ENCODE peak calls at places on chromosomes 2 and 18, in seven cellular contexts. I, U, Y, W, P, C and Z are unnamed samples.
A peak's percentile ranks its signal among the peaks of the same experiment; 100 is the strongest.

GRCh38 chr2:181977661-181978350 is 7.8 kb upstream of the PPP1R1C start:
- DNase-seq in C (no peak), Y (no peak), I (no peak), U (no peak), W (no peak), P (no peak), Z (no peak)

GRCh38 chr2:45882707-45883106 is 231.2 kb downstream of the PRKCE start:
- DNase-seq in I (no peak), C (no peak), P (no peak), U (no peak), W (no peak), Y (peak; percentile 68), Z (no peak)

GRCh38 chr2:97763176-97763845 is 49.9 kb downstream of the ZAP70 start:
- DNase-seq in P (no peak), I (no peak), C (no peak), Y (no peak), W (no peak), U (no peak), Z (no peak)

GRCh38 chr18:51275712-51276473 is 78.4 kb upstream of the MEX3C start:
- DNase-seq in C (no peak), U (no peak), W (no peak), P (no peak), I (no peak), Y (no peak), Z (no peak)

GRCh38 chr2:187093771-187094412 is 244.9 kb upstream of the ZSWIM2 start:
- DNase-seq in P (no peak), U (no peak), C (no peak), I (no peak), Y (no peak), W (no peak), Z (no peak)

GRCh38 chr18:79848579-79849327 is 51.0 kb downstream of the KCNG2 start:
- DNase-seq in I (no peak), P (no peak), W (no peak), Y (peak; percentile 45), U (no peak), C (no peak), Z (no peak)

GRCh38 chr2:133908171-133908570 is 339.9 kb upstream of the NCKAP5 start:
- DNase-seq in C (no peak), I (no peak), Y (no peak), W (no peak), P (no peak), U (no peak), Z (no peak)

GRCh38 chr18:74724186-74724585 is 126.5 kb downstream of the ZNF407 start:
- DNase-seq in I (no peak), W (no peak), U (no peak), P (no peak), Y (no peak), C (no peak), Z (no peak)

GRCh38 chr2:102258386-102259074 is 52.8 kb upstream of the IL1RL1 start:
- DNase-seq in P (no peak), U (no peak), W (peak; percentile 29), I (no peak), Y (no peak), C (no peak), Z (no peak)

GRCh38 chr2:239189711-239190131 is 211.1 kb downstream of the HDAC4 start:
- DNase-seq in Y (no peak), P (no peak), I (no peak), W (no peak), C (no peak), U (no peak), Z (no peak)

GRCh38 chr18:75691483-75691882 is 264.0 kb upstream of the SMIM21 start:
- DNase-seq in U (no peak), I (no peak), W (no peak), Y (no peak), C (no peak), P (no peak), Z (no peak)

GRCh38 chr2:158603205-158603604 is 146.5 kb downstream of the PKP4 start:
- DNase-seq in C (no peak), P (no peak), I (no peak), Y (no peak), U (no peak), W (no peak), Z (no peak)

GRCh38 chr2:9844581-9844980 is 1.3 kb downstream of the TAF1B start:
- DNase-seq in U (no peak), C (peak; percentile 51), Y (no peak), P (no peak), I (no peak), W (no peak), Z (no peak)

GRCh38 chr18:56869189-56869777 is 218.1 kb downstream of the WDR7 start:
- DNase-seq in C (peak; percentile 11), P (no peak), W (peak; percentile 55), I (peak; percentile 5), Y (peak; percentile 33), U (peak; percentile 32), Z (peak; percentile 63)

GRCh38 chr2:214126135-214126534 is 284.7 kb upstream of the VWC2L start:
- DNase-seq in U (no peak), W (peak; percentile 34), Y (no peak), I (no peak), P (no peak), C (no peak), Z (no peak)

GRCh38 chr2:127577503-127577902 is 42.0 kb downstream of the MYO7B start:
- DNase-seq in W (no peak), Y (no peak), C (no peak), P (no peak), I (no peak), U (no peak), Z (no peak)

GRCh38 chr2:201357216-201357615 is at the start of gene FLACC1:
- DNase-seq in P (no peak), W (peak; percentile 42), Y (peak; percentile 22), C (no peak), I (peak; percentile 33), U (peak; percentile 56), Z (peak; percentile 67)

GRCh38 chr2:64937341-64938230 is 51.6 kb upstream of the SLC1A4 start:
- DNase-seq in P (no peak), I (no peak), W (no peak), Y (no peak), U (no peak), C (peak; percentile 77), Z (no peak)

GRCh38 chr2:168731550-168732128 is 70.8 kb upstream of the NOSTRIN start:
- DNase-seq in I (no peak), W (no peak), C (no peak), U (no peak), Y (no peak), P (no peak), Z (no peak)

GRCh38 chr2:101580528-101580927 is 105.6 kb upstream of the RFX8 start:
- DNase-seq in C (no peak), P (no peak), Y (no peak), I (no peak), U (no peak), W (no peak), Z (no peak)

GRCh38 chr2:181456660-181457120 is 496 bp upstream of the ITGA4 start:
- DNase-seq in Y (peak; percentile 42), W (no peak), P (no peak), I (no peak), C (peak; percentile 53), U (no peak), Z (no peak)

GRCh38 chr18:9897129-9897528 is 11.4 kb downstream of the TXNDC2 start:
- DNase-seq in U (no peak), P (no peak), I (peak; percentile 59), C (no peak), W (no peak), Y (no peak), Z (no peak)

GRCh38 chr2:218478544-218478943 is 59.6 kb downstream of the VIL1 start:
- DNase-seq in W (no peak), P (no peak), U (no peak), C (no peak), I (no peak), Y (no peak), Z (no peak)

GRCh38 chr2:26648516-26648915 is 7.3 kb upstream of the CIB4 start:
- DNase-seq in W (no peak), U (no peak), P (no peak), C (no peak), Y (no peak), I (no peak), Z (no peak)

DNA sequence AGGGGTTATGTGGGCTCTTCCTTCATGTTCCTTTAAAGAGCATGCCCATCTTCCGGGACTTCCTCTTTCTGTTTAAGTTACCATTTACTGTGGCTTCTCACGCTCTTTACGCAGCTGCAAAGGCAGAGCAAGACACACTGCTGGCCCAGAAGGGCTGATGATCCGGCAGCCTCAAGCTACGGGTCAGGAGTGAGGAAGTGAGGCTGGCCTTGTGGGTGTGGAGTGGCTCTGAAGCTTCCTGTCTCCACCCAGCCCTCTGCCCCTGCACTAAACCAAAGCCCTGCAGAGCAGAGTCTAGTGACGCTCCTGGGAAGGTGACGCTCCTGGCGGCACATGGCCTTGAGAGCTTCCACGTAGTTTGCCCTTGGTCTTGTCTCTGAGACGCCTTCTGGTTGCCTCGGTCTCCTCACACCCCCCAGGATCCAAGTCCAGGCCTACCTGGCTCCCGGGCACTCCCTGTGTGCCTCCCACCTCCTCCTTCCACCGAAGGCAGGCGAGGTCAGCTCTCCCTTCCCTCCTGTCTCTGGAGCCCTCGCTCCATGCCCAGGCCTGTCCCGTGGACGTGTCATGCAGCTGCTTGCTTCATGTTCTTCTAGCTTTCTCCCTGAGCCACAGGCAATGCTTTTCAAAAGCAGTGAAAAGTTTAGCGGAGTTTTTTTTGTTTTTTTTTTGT is 50.3 kb downstream of the ARL4C start:
- DNase-seq in P (no peak), C (peak; percentile 66), W (no peak), I (no peak), U (no peak), Y (no peak), Z (no peak)
- TF ChIP-seq JUND in P (no peak), C (no peak), W (no peak), I (no peak), U (no peak), Y (no peak), Z (no peak)

DNA sequence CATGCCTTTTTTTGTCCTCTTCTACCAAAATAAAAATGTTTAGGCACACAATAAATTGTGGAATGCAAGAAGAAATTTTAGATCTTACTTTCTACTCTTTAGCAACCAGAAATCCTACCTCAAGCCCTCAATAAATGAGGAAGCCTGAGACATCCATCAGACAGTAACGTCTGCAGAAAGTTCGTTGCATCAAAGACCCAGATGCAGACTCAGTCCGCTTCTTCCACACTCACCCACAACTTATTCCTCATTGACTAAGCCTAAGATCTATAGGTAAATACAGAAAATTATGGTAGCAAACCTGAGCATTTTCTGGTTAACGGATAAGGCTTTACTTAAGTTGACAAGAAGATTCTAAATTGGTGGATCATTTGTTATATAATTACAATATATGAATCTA is 579.4 kb upstream of the ID2 start:
- DNase-seq in P (no peak), I (no peak), Y (no peak), U (no peak), W (no peak), C (no peak), Z (no peak)
- TF ChIP-seq JUND in P (no peak), I (no peak), Y (no peak), U (no peak), W (no peak), C (no peak), Z (no peak)

GRCh38 chr2:43675646-43676321 is 445 bp downstream of the C1GALT1C1L start:
- DNase-seq in U (no peak), W (no peak), Y (peak; percentile 19), P (no peak), I (no peak), C (no peak), Z (no peak)

GRCh38 chr2:43676322-43677050 is at the start of gene C1GALT1C1L:
- DNase-seq in Y (peak; percentile 93), I (peak; percentile 61), U (peak; percentile 22), C (no peak), P (no peak), W (no peak), Z (peak; percentile 18)
- TF ChIP-seq JUND in Y (no peak), I (no peak), U (no peak), C (no peak), P (no peak), W (no peak), Z (no peak)

GRCh38 chr2:109529532-109530449 is 84.0 kb downstream of the SEPTIN10 start:
- DNase-seq in Y (no peak), U (no peak), P (no peak), C (no peak), I (no peak), W (no peak), Z (no peak)
- TF ChIP-seq JUND in Y (no peak), U (peak; percentile 12), P (no peak), C (no peak), I (no peak), W (no peak), Z (no peak)